ENCODE peak calls at places on chromosomes 6 and 20, in six cellular contexts. Q, V, L, X, T and G are unnamed samples.

GRCh38 chr6:15444881-15445280 is 199.0 kb downstream of the JARID2 start:
- DNase-seq in T (no peak), L (no peak), V (no peak), Q (no peak), X (no peak), G (no peak)

GRCh38 chr6:11918739-11919605 is 93.1 kb upstream of the HIVEP1 start:
- DNase-seq in L (no peak), Q (no peak), X (no peak), V (no peak), T (no peak), G (no peak)

GRCh38 chr6:2432258-2432657 is 186.9 kb upstream of the GMDS start:
- DNase-seq in T (no peak), L (no peak), V (no peak), Q (no peak), X (no peak), G (no peak)

GRCh38 chr6:160790028-160790792 is 88.2 kb downstream of the PLG start:
- DNase-seq in Q (no peak), X (no peak), V (no peak), L (no peak), T (peak; percentile 24), G (no peak)

GRCh38 chr6:75657327-75657726 is 55.6 kb downstream of the SENP6 start:
- DNase-seq in T (no peak), V (no peak), Q (no peak), X (no peak), L (no peak), G (no peak)

GRCh38 chr6:32153252-32153834 is 598 bp upstream of the PPT2 start:
- DNase-seq in V (peak; percentile 28), L (peak; percentile 57), Q (no peak), X (no peak), T (peak; percentile 75), G (peak; percentile 79)

GRCh38 chr6:77030929-77031674 is 432.2 kb downstream of the HTR1B start:
- DNase-seq in X (no peak), V (no peak), T (no peak), L (no peak), Q (no peak), G (no peak)

GRCh38 chr20:15056231-15056630 is 718.8 kb upstream of the FLRT3 start:
- DNase-seq in V (no peak), L (no peak), Q (no peak), X (no peak), T (no peak), G (no peak)

GRCh38 chr6:70797625-70798024 is 129.9 kb downstream of the SMAP1 start:
- DNase-seq in X (no peak), L (no peak), V (no peak), T (no peak), Q (no peak), G (no peak)

GRCh38 chr6:3625980-3626533 is 125.5 kb downstream of the PXDC1 start:
- DNase-seq in V (no peak), X (no peak), L (no peak), Q (no peak), T (no peak), G (peak; percentile 31)

GRCh38 chr6:41278699-41279405 is 7.6 kb downstream of the TREM1 start:
- DNase-seq in V (peak; percentile 65), Q (peak; percentile 24), X (peak; percentile 54), T (peak; percentile 31), L (peak; percentile 39), G (peak; percentile 80)

GRCh38 chr6:170445984-170446383 is 107.1 kb downstream of the PSMB1 start:
- DNase-seq in T (no peak), X (no peak), V (no peak), Q (no peak), L (no peak), G (peak; percentile 7)

GRCh38 chr6:128111096-128111495 is 210.2 kb upstream of the THEMIS start:
- DNase-seq in V (no peak), T (no peak), L (no peak), Q (no peak), X (no peak), G (no peak)

GRCh38 chr20:5855939-5856338 is 94.4 kb downstream of the TRMT6 start:
- DNase-seq in L (no peak), Q (no peak), X (no peak), V (no peak), T (no peak), G (no peak)

GRCh38 chr20:38021373-38021772 is 11.9 kb downstream of the TTI1 start:
- DNase-seq in X (no peak), L (no peak), T (no peak), V (no peak), Q (no peak), G (no peak)

GRCh38 chr6:96911171-96911570 is 13.4 kb upstream of the KLHL32 start:
- DNase-seq in L (no peak), V (no peak), X (no peak), Q (no peak), T (no peak), G (no peak)

GRCh38 chr6:16769131-16769985 is 8.1 kb upstream of the ATXN1 start:
- DNase-seq in X (no peak), L (peak; percentile 31), Q (peak; percentile 39), T (no peak), V (peak; percentile 44), G (no peak)

GRCh38 chr6:129842137-129842536 is 19.0 kb downstream of the TMEM244 start:
- DNase-seq in V (no peak), L (no peak), T (no peak), X (no peak), Q (no peak), G (no peak)

GRCh38 chr6:154509421-154510143 is 903 bp downstream of the CNKSR3 start:
- DNase-seq in Q (peak; percentile 25), X (no peak), T (peak; percentile 49), L (peak; percentile 37), V (peak; percentile 37), G (peak; percentile 70)

GRCh38 chr6:32178547-32179440 is 589 bp downstream of the RNF5 start:
- DNase-seq in Q (no peak), L (no peak), X (no peak), T (no peak), V (no peak), G (no peak)

GRCh38 chr6:48389146-48390043 is 278.4 kb upstream of the PTCHD4 start:
- DNase-seq in Q (no peak), V (no peak), X (no peak), T (no peak), L (no peak), G (no peak)

GRCh38 chr20:24768977-24769675 is 179.9 kb upstream of the CST7 start:
- DNase-seq in V (peak; percentile 20), L (no peak), T (peak; percentile 5), Q (no peak), X (no peak), G (peak; percentile 38)

GRCh38 chr20:3686867-3687321 is 5.1 kb upstream of the ADAM33 start:
- DNase-seq in L (peak; percentile 95), T (peak; percentile 93), V (peak; percentile 52), Q (peak; percentile 80), X (peak; percentile 91), G (no peak)

GRCh38 chr6:107817784-107818183 is 6.3 kb downstream of the SCML4 start:
- DNase-seq in V (no peak), Q (no peak), T (no peak), X (no peak), L (no peak), G (no peak)

GRCh38 chr6:80527552-80528052 is 421.1 kb downstream of the BCKDHB start:
- DNase-seq in Q (no peak), V (no peak), T (no peak), X (no peak), L (no peak), G (no peak)

GRCh38 chr20:34713194-34713943 is 9.2 kb downstream of the TP53INP2 start:
- DNase-seq in T (peak; percentile 48), V (no peak), X (no peak), Q (no peak), L (no peak), G (no peak)

GRCh38 chr20:53815509-53815908 is 221.9 kb upstream of the ZNF217 start:
- DNase-seq in X (no peak), V (no peak), L (no peak), Q (no peak), T (no peak), G (no peak)

GRCh38 chr6:46629698-46630097 is 22.9 kb downstream of the CYP39A1 start:
- DNase-seq in L (no peak), T (no peak), V (no peak), Q (no peak), X (no peak), G (no peak)

GRCh38 chr6:112408522-112408921 is 61.4 kb downstream of the RFPL4B start:
- DNase-seq in L (no peak), V (no peak), T (no peak), X (no peak), Q (no peak), G (no peak)

GRCh38 chr6:45930419-45931059 is 85.1 kb downstream of the CLIC5 start:
- DNase-seq in X (peak; percentile 89), V (peak; percentile 71), Q (peak; percentile 51), L (peak; percentile 59), T (peak; percentile 53), G (peak; percentile 80)

GRCh38 chr6:43077981-43078411 is 1.9 kb downstream of the PTK7 start:
- DNase-seq in Q (no peak), T (no peak), V (no peak), L (peak; percentile 55), X (no peak), G (no peak)
- H3K4me3 ChIP-seq in Q (no peak overlapping the region), T (peak overlapping the region; percentile 68), V (peak overlapping the region; percentile 93), L (no peak overlapping the region), X (no peak overlapping the region), G (no peak overlapping the region)

GRCh38 chr6:33634203-33634727 is 13.1 kb downstream of the ITPR3 start:
- DNase-seq in X (no peak), V (peak; percentile 73), T (no peak), L (no peak), Q (no peak), G (no peak)
- H3K27ac ChIP-seq in X (peak overlapping the region; percentile 39), V (peak overlapping the region; percentile 76), T (no peak overlapping the region), L (peak overlapping the region; percentile 33), Q (no peak overlapping the region), G (peak overlapping the region; percentile 51)

DNA sequence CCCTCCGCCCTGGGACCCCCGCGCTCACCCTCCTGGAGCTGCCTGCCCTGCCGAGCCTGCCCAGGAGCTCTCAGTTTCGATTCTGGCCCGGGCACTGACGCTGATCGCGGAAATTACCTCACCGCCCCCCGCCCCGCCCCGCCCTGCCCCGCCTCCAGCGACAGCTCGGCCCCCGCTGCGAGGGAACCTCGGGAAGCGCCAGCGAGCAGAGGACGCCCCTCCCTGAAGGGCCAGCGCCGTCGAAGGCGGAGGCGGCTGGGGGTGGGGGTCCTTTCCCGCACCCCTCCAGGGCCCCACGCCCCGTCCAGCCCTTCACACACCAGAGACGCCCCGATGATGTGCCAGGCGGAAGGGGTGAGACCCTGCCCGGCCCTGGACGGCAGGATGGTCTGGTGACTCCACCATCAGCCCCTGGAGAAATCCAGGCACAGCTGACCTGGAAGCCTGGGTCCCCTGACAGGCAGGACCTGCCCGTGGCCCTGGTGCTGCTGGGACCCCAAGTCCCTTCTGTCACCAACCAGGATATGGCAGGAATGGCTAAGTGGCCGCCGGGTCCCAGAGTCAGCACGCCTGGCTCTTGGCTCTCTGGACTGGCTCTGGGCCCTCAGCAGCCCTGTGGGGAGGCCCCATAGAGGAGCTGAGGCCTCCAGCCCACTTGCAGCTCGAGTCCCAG is at the start of gene HELZ2:
- DNase-seq in Q (peak; percentile 72), T (peak; percentile 82), L (peak; percentile 78), V (peak; percentile 87), X (peak; percentile 63), G (peak; percentile 95)
- TF ChIP-seq POLR2A in Q (peak; percentile 44), T (no peak), L (peak; percentile 41), V (no peak), X (no peak), G (no peak)

GRCh38 chr6:143900358-143900757 is 36.1 kb downstream of the ZC2HC1B start:
- DNase-seq in T (no peak), L (no peak), V (no peak), X (no peak), Q (no peak), G (no peak)

GRCh38 chr6:143901885-143902708 is 37.8 kb downstream of the ZC2HC1B start:
- DNase-seq in Q (no peak), V (no peak), L (peak; percentile 65), T (peak; percentile 70), X (peak; percentile 58), G (no peak)

GRCh38 chr6:143902827-143903226 is 38.6 kb downstream of the ZC2HC1B start:
- DNase-seq in T (no peak), V (no peak), L (no peak), X (no peak), Q (no peak), G (no peak)
- H3K4me3 ChIP-seq in T (no peak overlapping the region), V (no peak overlapping the region), L (no peak overlapping the region), X (no peak overlapping the region), Q (no peak overlapping the region), G (no peak overlapping the region)